ENCODE peak calls at places on chromosomes 16 and 17, in five cellular contexts. T, B, D, Z and R are unnamed samples.

GRCh38 chr16:82192665-82193064 is 22.6 kb upstream of the MPHOSPH6 start:
- DNase-seq in T (no peak), B (no peak), D (no peak), Z (no peak), R (no peak)

GRCh38 chr16:31568577-31569359 is 41.1 kb downstream of the AHSP start:
- DNase-seq in T (no peak), B (no peak), D (no peak), Z (peak; percentile 10), R (peak; percentile 20)

GRCh38 chr17:34706029-34706428 is 126.6 kb downstream of the TMEM132E start:
- DNase-seq in T (no peak), B (no peak), D (peak; percentile 53), Z (no peak), R (no peak)

GRCh38 chr16:83713597-83713996 is 94.2 kb upstream of the HSBP1 start:
- DNase-seq in T (no peak), B (no peak), D (peak; percentile 53), Z (no peak), R (peak; percentile 17)

GRCh38 chr17:73104450-73104849 is 12.0 kb upstream of the SLC39A11 start:
- DNase-seq in T (no peak), B (no peak), D (no peak), Z (no peak), R (no peak)

GRCh38 chr17:72237223-72237622 is 116.4 kb downstream of the SOX9 start:
- DNase-seq in T (no peak), B (no peak), D (no peak), Z (no peak), R (no peak)

GRCh38 chr17:49515196-49515770 is 20.2 kb downstream of the NGFR start:
- DNase-seq in T (peak; percentile 79), B (peak; percentile 55), D (peak; percentile 80), Z (no peak), R (peak; percentile 97)

GRCh38 chr16:30728904-30729672 is 19.1 kb upstream of the PHKG2 start:
- DNase-seq in T (no peak), B (no peak), D (no peak), Z (no peak), R (no peak)

GRCh38 chr17:6548578-6549330 is 7.6 kb downstream of the PITPNM3 start:
- DNase-seq in T (peak; percentile 53), B (peak; percentile 28), D (no peak), Z (no peak), R (no peak)

GRCh38 chr17:17497845-17498520 is 1.8 kb upstream of the RASD1 start:
- DNase-seq in T (no peak), B (no peak), D (no peak), Z (no peak), R (no peak)

GRCh38 chr17:81931557-81932332 is 4.2 kb upstream of the MAFG start:
- DNase-seq in T (no peak), B (no peak), D (no peak), Z (no peak), R (no peak)

GRCh38 chr16:75389096-75389692 is 44.1 kb downstream of the CFDP1 start:
- DNase-seq in T (no peak), B (no peak), D (no peak), Z (no peak), R (no peak)

GRCh38 chr17:44546711-44547606 is 10.3 kb upstream of the FZD2 start:
- DNase-seq in T (no peak), B (no peak), D (peak; percentile 65), Z (no peak), R (no peak)

DNA sequence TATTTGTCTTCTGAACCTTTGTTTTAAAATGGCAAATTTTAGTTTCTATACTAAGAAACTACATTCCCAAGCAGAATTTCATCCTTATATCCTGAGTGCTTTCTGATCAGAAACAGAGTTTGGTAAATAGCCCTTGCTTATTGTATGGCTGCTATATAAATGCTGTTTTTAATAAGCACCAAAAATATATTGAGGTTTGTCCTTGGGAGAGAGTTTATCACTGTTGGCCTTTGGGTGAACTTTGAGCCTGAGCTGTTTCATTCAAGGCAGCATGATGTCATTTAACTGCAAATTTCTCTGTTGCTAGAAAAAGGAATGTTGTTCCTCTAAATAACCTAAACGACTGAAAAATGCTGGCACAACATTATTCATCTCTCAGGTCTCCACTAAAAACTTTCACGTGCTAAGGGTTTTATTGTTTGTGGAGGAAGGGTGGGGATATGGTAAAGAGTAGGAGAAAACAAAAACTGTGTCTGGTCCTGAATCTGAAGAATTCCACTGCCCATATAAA is 334.3 kb upstream of the TBX2 start:
- DNase-seq in T (peak; percentile 86), B (no peak), D (no peak), Z (no peak), R (peak; percentile 40)
- TF ChIP-seq CHD2 in T (no peak), B (no peak), D (no peak), Z (no peak), R (peak; percentile 49)

GRCh38 chr16:85522517-85522841 is 90.6 kb upstream of the GSE1 start:
- DNase-seq in T (no peak), B (no peak), D (no peak), Z (no peak), R (no peak)
- H3K9ac ChIP-seq in T (peak overlapping the region; percentile 77), B (no peak overlapping the region), D (peak overlapping the region; percentile 41), Z (no peak overlapping the region), R (no peak overlapping the region)

GRCh38 chr17:19753661-19754463 is 5.8 kb upstream of the ALDH3A1 start:
- DNase-seq in T (no peak), B (no peak), D (no peak), Z (no peak), R (no peak)
- TF ChIP-seq CHD2 in T (no peak), B (no peak), D (no peak), Z (no peak), R (no peak)

GRCh38 chr16:28258571-28258970 is 33.8 kb upstream of the SBK1 start:
- DNase-seq in T (no peak), B (no peak), D (no peak), Z (no peak), R (peak; percentile 58)

GRCh38 chr16:28259781-28260150 is 32.6 kb upstream of the SBK1 start:
- DNase-seq in T (no peak), B (no peak), D (no peak), Z (no peak), R (no peak)

GRCh38 chr16:28261916-28262315 is 30.4 kb upstream of the SBK1 start:
- DNase-seq in T (no peak), B (no peak), D (no peak), Z (no peak), R (no peak)

GRCh38 chr16:28259091-28259780 is 33.1 kb upstream of the SBK1 start:
- DNase-seq in T (no peak), B (no peak), D (no peak), Z (no peak), R (peak; percentile 21)

DNA sequence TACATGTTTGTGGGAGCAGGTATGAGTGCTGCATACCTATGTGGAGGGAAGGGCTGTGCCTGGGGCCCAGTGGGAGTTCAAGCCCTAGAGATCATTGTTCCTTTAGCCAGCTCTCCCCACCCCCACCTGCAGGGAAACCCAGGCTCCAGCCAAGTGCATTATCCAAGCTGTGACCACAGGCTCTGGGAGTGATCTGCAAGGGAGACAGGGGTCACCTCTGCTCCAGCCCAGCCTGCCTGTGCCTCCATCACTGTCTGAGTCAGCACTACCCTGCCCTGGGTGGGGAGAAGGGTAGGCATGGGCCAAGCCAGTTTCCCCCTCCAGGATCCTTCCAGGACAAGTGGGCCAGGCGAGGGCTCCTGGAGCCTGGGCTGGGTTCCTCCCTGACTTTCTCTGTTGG is 32.1 kb upstream of the SBK1 start:
- DNase-seq in T (no peak), B (no peak), D (no peak), Z (no peak), R (no peak)
- H3K9ac ChIP-seq in T (no peak overlapping the region), B (no peak overlapping the region), D (no peak overlapping the region), Z (no peak overlapping the region), R (no peak overlapping the region)